ENCODE peak calls at places on chromosomes 1 and 21, in four cellular contexts. F is OCI-LY7, S is GM23338, U is HCT116. X is an unnamed sample.

GRCh38 chr21:25887166-25887565 is 152.4 kb downstream of the GABPA start:
- DNase-seq in U (no peak), S (peak), F (no peak), X (no peak)

GRCh38 chr1:82160036-82160435 is 359.3 kb downstream of the ADGRL2 start:
- DNase-seq in S (no peak), U (no peak), F (no peak), X (no peak)

GRCh38 chr1:76862447-76862846 is 4.8 kb upstream of the ST6GALNAC5 start:
- DNase-seq in F (no peak), S (no peak), U (no peak), X (no peak)

GRCh38 chr1:198007687-198008627 is 90.8 kb downstream of the LHX9 start:
- DNase-seq in U (no peak), F (no peak), S (no peak), X (no peak)

GRCh38 chr1:71473331-71473730 is 392.5 kb upstream of the ZRANB2 start:
- DNase-seq in U (no peak), F (no peak), S (no peak), X (no peak)

GRCh38 chr1:233081686-233082085 is 131.3 kb downstream of the NTPCR start:
- DNase-seq in U (no peak), S (no peak), F (no peak), X (no peak)

GRCh38 chr1:208997726-208998312 is 585.7 kb upstream of the CAMK1G start:
- DNase-seq in U (no peak), F (no peak), S (peak), X (peak)

GRCh38 chr1:60149254-60149653 is 75.7 kb upstream of the C1orf87 start:
- DNase-seq in U (no peak), F (no peak), S (no peak), X (peak)

GRCh38 chr21:45644041-45644906 is 749 bp downstream of the PCBP3 start:
- DNase-seq in U (no peak), S (peak), F (no peak), X (peak)

GRCh38 chr1:40161888-40162397 is 756 bp downstream of the RLF start:
- DNase-seq in F (no peak), U (no peak), S (no peak), X (no peak)

GRCh38 chr1:55650449-55650848 is 435.3 kb upstream of the USP24 start:
- DNase-seq in U (no peak), F (no peak), S (no peak), X (no peak)

GRCh38 chr1:70333245-70333644 is 21.3 kb downstream of the ANKRD13C start:
- DNase-seq in U (no peak), F (no peak), S (no peak), X (no peak)

GRCh38 chr21:14064296-14064645 is 146.5 kb downstream of the LIPI start:
- DNase-seq in F (no peak), S (peak), U (no peak), X (no peak)

GRCh38 chr1:219387211-219387610 is 213.5 kb downstream of the LYPLAL1 start:
- DNase-seq in U (no peak), F (no peak), S (no peak), X (no peak)

GRCh38 chr1:68057050-68057449 is 6.6 kb upstream of the DIRAS3 start:
- DNase-seq in F (no peak), S (no peak), U (no peak), X (no peak)
- H3K4me2 ChIP-seq in F (no peak), S (no peak), U (no peak), X (no peak)

GRCh38 chr1:153194331-153195050 is 8.7 kb upstream of the LELP1 start:
- DNase-seq in U (no peak), F (no peak), S (no peak), X (no peak)

GRCh38 chr1:153190373-153190772 is 12.9 kb upstream of the LELP1 start:
- DNase-seq in F (no peak), U (peak), S (peak), X (no peak)

GRCh38 chr1:153195216-153195615 is 8.0 kb upstream of the LELP1 start:
- DNase-seq in U (no peak), S (no peak), F (no peak), X (no peak)

GRCh38 chr1:153192697-153193096 is 10.5 kb upstream of the LELP1 start:
- DNase-seq in U (peak), F (peak), S (peak), X (no peak)
- TF ChIP-seq CTCF in U (peak), F (peak), S (peak), X (peak)

DNA sequence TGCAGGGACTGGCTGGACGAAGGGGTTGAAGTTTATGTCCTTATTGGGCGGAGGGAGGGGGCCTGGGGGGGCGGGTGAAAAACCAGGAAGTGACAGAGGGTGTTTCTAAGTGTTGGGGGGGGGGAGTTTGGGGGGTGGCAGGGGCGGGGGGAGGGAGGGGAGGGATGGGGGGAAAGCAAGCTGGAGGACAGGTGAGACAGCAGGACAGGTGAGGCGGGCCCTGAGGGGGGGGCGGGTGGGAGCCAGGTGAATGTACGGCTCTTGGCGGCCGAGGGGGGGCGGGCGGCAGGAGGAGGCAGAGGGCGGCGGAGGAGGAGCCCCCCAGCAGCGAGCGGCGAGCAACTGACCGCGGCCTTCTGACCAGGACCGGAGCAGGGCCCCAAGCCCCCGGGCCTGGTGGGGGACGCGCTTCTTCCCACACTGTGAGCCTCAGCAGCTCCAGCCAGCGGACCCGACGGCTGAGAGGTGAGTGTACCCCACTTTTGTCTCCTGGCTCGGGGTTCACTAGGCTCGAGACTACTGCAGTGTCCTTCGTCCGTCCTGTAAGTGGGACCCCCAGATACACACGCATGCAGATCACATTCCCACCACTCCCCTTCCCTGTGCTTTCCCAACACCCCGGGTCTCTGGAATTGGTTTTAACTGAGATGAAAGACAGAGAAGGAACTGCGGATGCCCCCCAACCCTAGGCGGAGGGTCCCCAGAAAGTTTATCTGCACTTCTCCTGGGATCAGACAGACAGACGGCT is at the start of gene ZBTB7B:
- DNase-seq in S (no peak), F (no peak), U (no peak), X (peak)
- TF ChIP-seq EZH2phosphoT487 in S (no peak), F (no peak), U (no peak), X (no peak)

DNA sequence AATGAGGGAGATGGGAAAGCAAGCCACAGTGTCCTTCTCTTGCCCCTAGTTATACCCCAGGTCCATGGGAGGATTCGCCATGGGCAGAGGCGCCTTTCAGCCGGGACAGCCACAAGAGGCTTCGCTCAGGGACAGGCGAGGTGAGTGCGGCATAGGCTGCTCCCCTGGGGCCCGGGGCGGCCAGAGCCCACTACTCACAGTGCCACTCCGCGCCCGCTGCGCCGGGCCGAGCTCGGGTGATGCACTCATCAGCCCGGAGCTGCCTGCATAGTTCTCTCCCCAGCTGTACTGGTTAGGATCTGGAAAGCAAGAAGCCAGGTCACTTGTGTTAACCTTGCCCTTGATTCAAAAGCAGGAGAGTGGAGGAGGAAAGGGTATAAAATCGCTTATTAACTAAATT is 8.4 kb downstream of the PANK4 start:
- DNase-seq in F (no peak), S (no peak), U (no peak), X (no peak)
- H3K4me2 ChIP-seq in F (no peak), S (no peak), U (no peak), X (no peak)

DNA sequence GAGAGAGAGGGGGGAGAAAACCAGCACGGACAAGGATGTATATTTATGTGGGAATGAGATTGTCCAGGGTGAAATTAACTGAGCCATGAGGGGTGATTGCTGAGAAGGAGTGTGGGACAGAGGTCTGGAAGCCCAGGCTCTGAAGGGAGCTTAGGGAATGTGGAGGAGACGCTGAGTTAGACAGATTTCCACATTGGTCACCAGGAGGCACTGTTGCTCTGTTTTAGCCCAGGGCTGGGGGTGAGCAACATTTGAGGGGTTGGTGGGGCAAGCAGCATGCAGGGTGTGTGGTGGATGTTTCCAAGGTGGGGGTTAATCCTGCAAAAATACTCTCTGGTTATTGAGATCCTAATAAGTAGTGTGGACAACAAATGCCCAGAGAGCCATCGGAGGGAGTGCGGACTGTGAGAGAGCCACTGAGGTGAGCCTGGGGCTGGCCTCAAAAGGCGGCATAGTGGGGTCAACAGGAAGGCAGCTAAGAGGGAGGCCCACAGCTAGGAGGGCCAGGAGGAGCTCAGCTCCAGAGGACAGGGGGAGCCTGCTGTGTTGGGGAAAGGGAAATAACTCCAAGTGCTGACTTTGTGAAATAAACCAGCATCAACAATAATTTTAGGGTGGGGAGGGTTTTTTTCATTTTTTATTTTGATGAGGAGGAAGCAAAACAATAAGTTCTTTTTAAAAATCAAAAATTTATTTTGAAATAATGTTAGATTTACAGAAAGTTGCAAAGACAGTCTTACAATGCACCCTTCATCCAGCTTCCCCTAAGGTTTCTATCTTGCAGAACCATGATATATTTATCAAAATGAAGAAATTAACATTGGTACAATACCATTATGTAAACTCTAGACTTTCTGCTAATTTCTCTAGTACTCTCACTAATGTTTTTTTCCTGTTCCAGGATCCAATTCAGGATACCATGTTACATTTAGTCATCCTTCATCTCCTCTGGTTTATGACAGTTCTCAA is 82.8 kb upstream of the CD34 start:
- DNase-seq in U (no peak), S (peak), F (peak), X (no peak)
- TF ChIP-seq CTCF in U (peak), S (peak), F (peak), X (peak)

DNA sequence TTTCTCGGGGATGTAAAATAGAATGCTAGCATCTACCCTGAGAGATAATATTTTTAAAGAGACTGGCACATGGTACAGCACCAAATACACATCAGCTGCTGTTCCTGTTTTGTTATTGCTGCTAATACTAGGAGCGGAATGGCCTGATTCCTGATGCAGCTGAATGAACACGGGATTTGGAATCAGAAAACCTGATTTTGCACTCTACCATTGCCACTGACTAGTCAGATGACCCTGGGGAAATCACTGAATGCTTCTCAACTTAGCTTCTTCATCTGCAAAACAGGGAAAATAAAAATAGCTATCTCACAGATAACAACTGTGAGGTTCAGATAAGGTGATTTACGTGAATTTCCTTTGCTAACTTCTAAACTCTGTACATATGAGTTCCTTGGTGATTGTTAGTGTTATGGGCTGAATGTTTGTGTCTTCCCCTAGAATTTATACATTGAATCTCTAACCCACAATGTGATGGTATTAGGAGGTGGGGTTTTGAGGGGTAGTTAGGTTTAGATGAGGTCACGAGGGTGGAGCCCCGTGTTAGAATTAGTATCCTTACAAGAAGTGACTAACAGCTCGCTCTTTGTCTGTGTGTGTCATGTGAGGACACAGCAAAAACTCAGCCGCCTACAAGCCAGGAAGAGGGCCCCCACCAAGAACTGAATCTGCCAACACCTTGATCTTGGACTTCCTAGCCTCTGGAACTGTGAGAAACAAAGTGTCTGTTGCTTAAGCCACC is 24.9 kb upstream of the LRRC8C start:
- DNase-seq in F (no peak), S (no peak), U (no peak), X (no peak)
- TF ChIP-seq EZH2phosphoT487 in F (no peak), S (no peak), U (no peak), X (no peak)

GRCh38 chr1:47663286-47663685 is 225.4 kb downstream of the FOXD2 start:
- DNase-seq in F (no peak), U (no peak), S (no peak), X (no peak)
- H3K4me2 ChIP-seq in F (no peak), U (no peak), S (no peak), X (no peak)

GRCh38 chr1:221532071-221532755 is 209.7 kb downstream of the DUSP10 start:
- DNase-seq in S (no peak), U (no peak), F (no peak), X (no peak)
- TF ChIP-seq CTCF in S (no peak), U (no peak), F (no peak), X (no peak)

DNA sequence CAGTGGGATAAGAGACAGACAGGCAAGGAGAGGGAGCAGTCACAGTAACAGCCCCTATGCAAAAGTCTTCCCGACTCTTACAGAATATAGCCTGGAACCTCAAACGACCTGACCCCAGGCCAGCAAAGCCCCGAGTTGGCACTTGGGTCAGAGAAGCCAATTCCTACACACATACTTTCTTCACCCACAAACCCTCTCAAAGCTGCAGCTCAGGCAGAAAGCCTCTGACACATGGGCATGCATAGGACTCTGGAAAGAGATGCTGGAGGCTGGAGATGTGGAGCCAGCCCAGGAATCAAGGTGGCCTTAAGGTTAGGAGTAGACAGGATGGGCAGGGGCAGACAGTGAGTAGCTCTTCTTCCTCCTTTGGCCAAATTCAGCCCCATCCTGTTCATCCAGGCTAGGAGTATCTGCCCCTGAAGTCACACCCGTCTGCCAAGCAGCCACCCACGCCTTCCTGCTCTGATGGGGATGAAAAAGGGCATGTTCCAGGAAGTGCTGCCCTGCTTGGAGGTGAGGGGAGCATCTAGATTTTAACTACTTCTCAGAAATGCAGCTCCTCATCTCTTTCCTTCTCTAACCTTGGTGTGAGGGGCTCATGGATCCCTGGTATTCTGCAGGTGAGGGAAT is 7.8 kb downstream of the SLC41A1 start:
- DNase-seq in F (no peak), S (no peak), U (no peak), X (no peak)
- TF ChIP-seq EZH2phosphoT487 in F (no peak), S (no peak), U (no peak), X (no peak)

GRCh38 chr1:226688056-226688748 is 50.9 kb downstream of the ITPKB start:
- DNase-seq in S (peak), U (no peak), F (peak), X (no peak)
- H3K4me2 ChIP-seq in S (no peak), U (no peak), F (peak), X (no peak)

X was measured in hepatocyte.